ENCODE peak calls at places on chromosomes 4 and X, in four cellular contexts. I is K562, B is WTC11, S is HepG2. N is an unnamed sample.

GRCh38 chrX:134542485-134542884 is 82.5 kb downstream of the HPRT1 start:
- DNase-seq in S (no peak), I (peak), B (no peak), N (no peak)

GRCh38 chr4:6733358-6734164 is 17.6 kb downstream of the BLOC1S4 start:
- DNase-seq in S (peak), I (peak), B (no peak), N (no peak)

GRCh38 chr4:4327652-4328121 is 37.6 kb downstream of the ZBTB49 start:
- DNase-seq in S (peak), B (peak), I (peak), N (no peak)

GRCh38 chr4:81836716-81837115 is 365.0 kb upstream of the RASGEF1B start:
- DNase-seq in I (peak), B (no peak), S (no peak), N (no peak)

GRCh38 chrX:45353462-45353861 is 152.8 kb upstream of the DIPK2B start:
- DNase-seq in B (no peak), S (no peak), I (no peak), N (no peak)

GRCh38 chr4:140174535-140174934 is 20.6 kb upstream of the MAML3 start:
- DNase-seq in S (no peak), B (no peak), I (no peak), N (no peak)

GRCh38 chr4:81504685-81505598 is 33.2 kb upstream of the RASGEF1B start:
- DNase-seq in I (peak), B (no peak), S (no peak), N (no peak)

GRCh38 chr4:153518001-153518400 is 51.8 kb downstream of the TMEM131L start:
- DNase-seq in S (no peak), I (no peak), B (no peak), N (no peak)

GRCh38 chr4:6221296-6221850 is 21.0 kb upstream of the JAKMIP1 start:
- DNase-seq in S (no peak), I (no peak), B (no peak), N (no peak)

GRCh38 chrX:97389761-97390192 is 506.1 kb downstream of the RPA4 start:
- DNase-seq in S (no peak), B (no peak), I (no peak), N (no peak)

GRCh38 chr4:76851375-76851774 is 46.6 kb downstream of the SOWAHB start:
- DNase-seq in I (no peak), B (no peak), S (no peak), N (no peak)

GRCh38 chrX:119809185-119809666 is 17.8 kb upstream of the RPL39 start:
- DNase-seq in S (no peak), B (no peak), I (peak), N (no peak)

GRCh38 chr4:153773236-153773690 is 13.4 kb upstream of the RNF175 start:
- DNase-seq in I (peak), B (peak), S (no peak), N (no peak)

GRCh38 chr4:145279122-145279960 is 99.0 kb upstream of the OTUD4 start:
- DNase-seq in S (no peak), B (no peak), I (peak), N (no peak)

GRCh38 chrX:40897768-40898167 is 162.4 kb upstream of the MED14 start:
- DNase-seq in B (no peak), I (no peak), S (no peak), N (no peak)

GRCh38 chrX:129769467-129770154 is 10.1 kb upstream of the SASH3 start:
- DNase-seq in B (no peak), S (no peak), I (no peak), N (peak)

GRCh38 chrX:131734621-131735020 is 190.7 kb downstream of the OR13H1 start:
- DNase-seq in I (no peak), S (no peak), B (no peak), N (peak)

GRCh38 chr4:169900241-169900845 is 125.9 kb downstream of the MFAP3L start:
- DNase-seq in I (no peak), B (no peak), S (no peak), N (no peak)

GRCh38 chr4:87103691-87104187 is 116.7 kb downstream of the KLHL8 start:
- DNase-seq in I (no peak), S (no peak), B (no peak), N (no peak)

GRCh38 chr4:80091688-80092087 is 18.7 kb upstream of the ANTXR2 start:
- DNase-seq in S (no peak), I (no peak), B (no peak), N (no peak)

GRCh38 chrX:9785252-9785943 is 831 bp upstream of the SHROOM2 start:
- DNase-seq in S (no peak), B (peak), I (no peak), N (no peak)

GRCh38 chr4:140059159-140059558 is 94.8 kb downstream of the MAML3 start:
- DNase-seq in B (no peak), S (no peak), I (no peak), N (no peak)

GRCh38 chr4:70061980-70062379 is 11.7 kb downstream of the HTN1 start:
- DNase-seq in I (no peak), B (no peak), S (no peak), N (peak)

GRCh38 chrX:48854898-48855297 is 19.5 kb upstream of the PCSK1N start:
- DNase-seq in S (peak), B (peak), I (peak), N (no peak)

GRCh38 chrX:55151199-55151598 is 62.4 kb downstream of the PAGE2 start:
- DNase-seq in I (no peak), B (no peak), S (no peak), N (no peak)

GRCh38 chr4:140635606-140636005 is 66.8 kb upstream of the UCP1 start:
- DNase-seq in B (peak), S (peak), I (no peak), N (no peak)

GRCh38 chr4:39621582-39621981 is 17.1 kb downstream of the SMIM14 start:
- DNase-seq in I (peak), B (no peak), S (peak), N (no peak)

GRCh38 chrX:905828-906566 is 275.4 kb downstream of the SHOX start:
- DNase-seq in I (no peak), S (no peak), B (no peak), N (no peak)

GRCh38 chr4:88244821-88245579 is 39.4 kb downstream of the PPM1K start:
- DNase-seq in I (peak), B (no peak), S (no peak), N (no peak)

GRCh38 chrX:143648705-143649104 is 12.8 kb upstream of the SLITRK4 start:
- DNase-seq in S (no peak), B (no peak), I (no peak), N (no peak)

GRCh38 chr4:85094735-85095134 is 128.2 kb upstream of the WDFY3 start:
- DNase-seq in B (no peak), I (no peak), S (no peak), N (no peak)

GRCh38 chr4:80538276-80538926 is 202.9 kb downstream of the CFAP299 start:
- DNase-seq in S (no peak), B (no peak), I (no peak), N (no peak)

GRCh38 chrX:8289523-8289922 is 118.5 kb upstream of the VCX2 start:
- DNase-seq in I (no peak), B (no peak), S (no peak), N (no peak)

GRCh38 chr4:139711461-139711860 is 45.8 kb downstream of the MGST2 start:
- DNase-seq in I (peak), B (no peak), S (no peak), N (no peak)

GRCh38 chr4:111136438-111136837 is 513.6 kb upstream of the PITX2 start:
- DNase-seq in S (peak), B (no peak), I (no peak), N (no peak)

GRCh38 chr4:126223784-126224407 is 909.1 kb downstream of the FAT4 start:
- DNase-seq in S (peak), I (peak), B (no peak), N (no peak)

GRCh38 chr4:157014621-157015591 is 43.3 kb upstream of the PDGFC start:
- DNase-seq in I (no peak), S (no peak), B (peak), N (no peak)

DNA sequence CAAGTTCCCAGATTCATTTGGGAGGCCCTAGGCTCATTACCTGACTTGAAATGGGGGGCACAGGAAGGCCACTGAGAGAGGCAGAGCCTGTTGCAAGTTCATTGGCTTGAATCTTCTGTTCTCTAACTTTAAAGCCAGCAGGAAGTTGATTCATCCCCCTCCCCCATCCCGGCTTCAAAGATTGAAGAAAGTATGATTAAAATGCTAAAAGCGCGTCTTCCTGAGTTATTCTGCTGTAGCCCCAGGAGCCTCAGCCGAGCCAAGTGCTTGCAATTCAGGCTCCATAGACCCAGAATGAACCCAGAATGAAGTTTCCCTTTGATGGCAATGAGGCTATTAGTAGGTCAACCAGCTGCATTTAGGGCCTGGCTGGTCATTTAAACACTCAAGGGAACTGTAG is 14.7 kb downstream of the CHST7 start:
- DNase-seq in S (no peak), B (peak), I (no peak), N (no peak)
- TF ChIP-seq NR2C2 in S (no peak), B (no peak), I (no peak), N (no peak)

DNA sequence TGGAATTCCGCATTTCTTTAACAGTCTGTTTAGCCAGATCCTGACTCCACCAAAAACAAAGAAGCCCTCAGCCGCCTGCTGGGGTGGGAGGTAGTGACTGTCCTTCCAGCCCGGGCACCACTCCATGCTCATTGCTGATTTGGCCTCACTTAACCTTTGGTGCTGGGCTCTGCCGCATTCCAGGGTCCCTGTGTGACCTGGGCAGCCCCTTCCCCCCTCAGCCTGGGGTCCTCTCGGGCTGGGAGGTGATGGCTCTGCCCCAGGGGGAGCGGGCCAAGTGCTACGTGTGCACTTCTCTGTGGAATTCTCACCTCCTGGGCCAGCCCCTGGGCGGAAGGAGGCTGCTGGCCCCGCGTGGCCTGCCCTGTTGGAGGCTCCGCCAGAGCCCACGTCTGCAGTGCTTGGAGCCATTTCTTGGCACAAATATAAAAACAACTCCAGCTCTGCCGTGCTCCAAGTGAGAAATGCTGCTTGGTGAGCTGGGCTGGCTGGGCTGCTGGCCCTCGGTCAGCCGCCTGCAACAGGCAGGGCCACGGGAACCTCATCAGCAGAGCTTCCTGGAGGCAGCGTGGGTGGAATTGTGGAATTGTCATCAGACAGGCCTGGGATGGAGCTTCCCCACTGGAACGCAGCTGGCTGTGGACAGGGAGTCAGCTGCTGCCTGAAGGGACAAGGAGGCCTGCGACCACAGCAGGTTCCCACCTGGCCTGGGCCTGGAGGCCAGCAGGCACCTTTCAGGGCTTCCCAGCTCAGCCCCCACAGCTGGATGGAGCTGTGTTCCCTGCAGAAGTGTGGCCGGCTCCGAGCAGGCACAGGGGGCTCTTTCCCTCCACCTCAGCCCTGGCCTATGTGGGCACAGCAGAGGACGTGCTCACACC is 66.0 kb downstream of the TRMT44 start:
- DNase-seq in B (peak), S (no peak), I (no peak), N (no peak)
- TF ChIP-seq NR2C2 in B (no peak), S (no peak), I (no peak), N (no peak)

DNA sequence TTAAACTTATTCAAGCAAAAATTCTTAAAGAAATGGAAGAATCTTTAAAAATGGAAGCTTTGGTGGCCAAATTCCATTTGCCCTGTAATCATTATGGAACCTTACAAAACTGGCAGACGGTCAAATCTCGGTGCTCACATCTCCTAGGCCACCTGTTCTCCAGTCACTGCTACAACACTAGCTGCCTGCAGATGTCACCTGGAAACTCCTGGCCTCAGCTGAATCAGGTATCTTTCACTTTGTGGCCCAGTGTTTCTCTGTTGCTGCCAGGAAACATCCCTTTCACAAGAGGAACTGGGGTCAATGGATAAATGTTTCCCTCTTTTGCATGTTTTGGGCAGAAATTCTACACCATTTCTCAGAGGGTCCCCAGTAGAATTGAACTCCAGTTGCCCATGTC is 4.2 kb upstream of the CXCL3 start:
- DNase-seq in B (no peak), I (peak), S (no peak), N (no peak)
- TF ChIP-seq NR2C2 in B (no peak), I (no peak), S (no peak), N (no peak)

DNA sequence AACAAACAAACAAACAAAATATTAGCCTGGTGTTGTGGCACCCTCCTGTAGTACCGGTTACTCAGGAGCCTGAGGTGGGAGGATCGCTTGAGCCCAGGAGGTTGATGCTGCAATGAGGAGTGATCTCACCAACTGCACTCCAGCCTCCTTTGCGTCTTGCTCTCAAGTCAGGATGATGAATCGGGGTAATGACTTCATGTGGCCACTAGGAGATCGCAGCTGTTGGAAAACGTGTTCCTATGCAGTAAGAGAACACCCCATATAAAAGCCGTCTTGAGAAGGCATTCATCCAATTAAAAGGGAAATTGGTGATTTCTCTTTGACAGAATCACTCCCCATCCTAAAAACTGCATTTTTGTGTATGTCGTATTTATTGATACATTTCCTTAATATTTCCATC is 6.9 kb downstream of the CCNB3 start:
- DNase-seq in S (no peak), I (peak), B (peak), N (no peak)
- TF ChIP-seq NR2C2 in S (no peak), I (no peak), B (no peak), N (no peak)

GRCh38 chrX:87517571-87518141 is at the start of gene KLHL4:
- DNase-seq in B (peak), I (peak), S (no peak), N (no peak)

GRCh38 chrX:87518504-87518903 is 902 bp downstream of the KLHL4 start:
- DNase-seq in B (no peak), I (peak), S (no peak), N (no peak)

DNA sequence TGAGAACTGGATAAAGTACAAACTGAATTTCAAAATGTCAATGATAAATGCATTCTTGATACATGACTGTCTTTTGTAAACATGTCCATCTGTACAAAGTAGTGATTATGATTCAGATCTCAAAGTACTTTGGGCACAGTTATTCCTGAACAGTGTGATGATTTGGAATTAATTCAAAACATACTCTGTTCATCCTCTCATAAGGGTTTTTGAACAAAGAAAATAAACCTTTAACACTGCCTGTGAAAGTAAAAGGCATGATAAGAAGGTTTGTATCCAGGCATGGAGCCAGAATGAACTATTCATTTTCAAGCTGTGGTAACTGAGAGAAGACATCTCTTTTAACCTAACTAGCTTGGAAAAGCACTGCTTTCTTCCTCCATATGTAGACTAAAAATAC is 886 bp upstream of the KLHL4 start:
- DNase-seq in B (no peak), I (no peak), S (no peak), N (no peak)
- TF ChIP-seq NR2C2 in B (no peak), I (no peak), S (no peak), N (no peak)